ENCODE peak calls at places on chromosomes 13 and 19, in six cellular contexts. C is lower leg skin, O is NCI-H345, W is H54, A is ELR, E is neural crest cell. V is an unnamed sample.
A peak's percentile ranks its signal among the peaks of the same experiment; 100 is the strongest.

GRCh38 chr13:30705672-30706071 is 29.7 kb upstream of the ALOX5AP start:
- DNase-seq in C (no peak), O (no peak), W (no peak), A (no peak), E (no peak), V (peak; percentile 19)

GRCh38 chr13:47112205-47112896 is 215.5 kb upstream of the HTR2A start:
- DNase-seq in C (no peak), O (no peak), W (no peak), A (peak; percentile 61), E (no peak), V (no peak)

GRCh38 chr13:107799001-107799400 is 416.3 kb downstream of the LIG4 start:
- DNase-seq in C (no peak), O (no peak), W (no peak), A (peak; percentile 1), E (no peak), V (no peak)

GRCh38 chr19:35528218-35529038 is at the start of gene SBSN:
- DNase-seq in C (no peak), O (no peak), W (peak; percentile 76), A (peak; percentile 80), E (no peak), V (no peak)

GRCh38 chr13:29884671-29885424 is 34.4 kb upstream of the UBL3 start:
- DNase-seq in C (no peak), O (no peak), W (no peak), A (no peak), E (peak; percentile 29), V (no peak)

GRCh38 chr19:9877775-9878510 is 42.8 kb downstream of the PIN1 start:
- DNase-seq in C (no peak), O (no peak), W (no peak), A (peak; percentile 85), E (no peak), V (no peak)

GRCh38 chr19:2984196-2984490 is 6.8 kb downstream of the TLE6 start:
- DNase-seq in C (no peak), O (no peak), W (peak; percentile 61), A (no peak), E (no peak), V (no peak)

GRCh38 chr13:59782696-59783095 is 381.0 kb downstream of the DIAPH3 start:
- DNase-seq in C (no peak), O (no peak), W (no peak), A (no peak), E (no peak), V (no peak)

GRCh38 chr13:82566864-82567263 is 1315.4 kb downstream of the SLITRK1 start:
- DNase-seq in C (no peak), O (no peak), W (no peak), A (no peak), E (no peak), V (no peak)

GRCh38 chr13:79837741-79838450 is 356.9 kb downstream of the NDFIP2 start:
- DNase-seq in C (no peak), O (no peak), W (peak; percentile 9), A (peak; percentile 77), E (no peak), V (no peak)